ENCODE peak calls at places on chromosome 6, in five cellular contexts. One of them, this sample, is unnamed.
A peak's percentile ranks its signal among the peaks of the same experiment; 100 is the strongest.

GRCh38 chr6:3001773-3002293 is 2.1 kb downstream of the NQO2 start:
- DNase-seq in dorsolateral prefrontal cortex: no peak
- DNase-seq in SIG-M5: peak; percentile 80
- DNase-seq in neural progenitor cell: peak; percentile 66
- DNase-seq in GM12865: peak; percentile 79
- DNase-seq in this sample: peak; percentile 77

GRCh38 chr6:156774872-156775405 is 2.2 kb upstream of the ARID1B start:
- DNase-seq in dorsolateral prefrontal cortex: no peak
- DNase-seq in SIG-M5: no peak
- DNase-seq in neural progenitor cell: peak; percentile 50
- DNase-seq in GM12865: no peak
- DNase-seq in this sample: no peak

GRCh38 chr6:14664616-14665315 is 547.2 kb downstream of the CD83 start:
- DNase-seq in dorsolateral prefrontal cortex: no peak
- DNase-seq in SIG-M5: no peak
- DNase-seq in neural progenitor cell: no peak
- DNase-seq in GM12865: peak; percentile 20
- DNase-seq in this sample: no peak

GRCh38 chr6:14228571-14228970 is 111.0 kb downstream of the CD83 start:
- DNase-seq in dorsolateral prefrontal cortex: no peak
- DNase-seq in SIG-M5: no peak
- DNase-seq in neural progenitor cell: no peak
- DNase-seq in GM12865: no peak
- DNase-seq in this sample: no peak

GRCh38 chr6:142306736-142307135 is 4.9 kb downstream of the ADGRG6 start:
- DNase-seq in dorsolateral prefrontal cortex: no peak
- DNase-seq in SIG-M5: no peak
- DNase-seq in neural progenitor cell: no peak
- DNase-seq in GM12865: no peak
- DNase-seq in this sample: no peak

GRCh38 chr6:87484491-87484890 is 11.7 kb downstream of the SLC35A1 start:
- DNase-seq in dorsolateral prefrontal cortex: no peak
- DNase-seq in SIG-M5: no peak
- DNase-seq in neural progenitor cell: no peak
- DNase-seq in GM12865: no peak
- DNase-seq in this sample: no peak

GRCh38 chr6:46565531-46565930 is 74.3 kb upstream of the RCAN2 start:
- DNase-seq in dorsolateral prefrontal cortex: no peak
- DNase-seq in SIG-M5: no peak
- DNase-seq in neural progenitor cell: no peak
- DNase-seq in GM12865: no peak
- DNase-seq in this sample: no peak

GRCh38 chr6:110255356-110255755 is 75.1 kb downstream of the CDC40 start:
- DNase-seq in dorsolateral prefrontal cortex: no peak
- DNase-seq in SIG-M5: no peak
- DNase-seq in neural progenitor cell: peak; percentile 75
- DNase-seq in GM12865: peak; percentile 18
- DNase-seq in this sample: no peak

GRCh38 chr6:153083869-153084268 is 47.2 kb downstream of the RGS17 start:
- DNase-seq in dorsolateral prefrontal cortex: no peak
- DNase-seq in SIG-M5: no peak
- DNase-seq in neural progenitor cell: no peak
- DNase-seq in GM12865: no peak
- DNase-seq in this sample: no peak

GRCh38 chr6:72653032-72653431 is 31.2 kb downstream of the KCNQ5 start:
- DNase-seq in dorsolateral prefrontal cortex: no peak
- DNase-seq in SIG-M5: no peak
- DNase-seq in neural progenitor cell: no peak
- DNase-seq in GM12865: no peak
- DNase-seq in this sample: no peak

This sample was measured in HL-60.